ENCODE peak calls at places on chromosome 9, in seven cellular contexts. D is uterus, N is fibroblast of mammary gland, G is cardiac muscle cell, U is adipocyte, P is HFF-Myc, B is NCI-H2227 treated with DMSO at 0.1 percent for 48 hours. I is an unnamed sample.

GRCh38 chr9:95605826-95606555 is 89.2 kb upstream of the PTCH1 start:
- DNase-seq in D (no peak), N (no peak), G (no peak), U (no peak), P (peak; percentile 20), B (peak; percentile 75), I (no peak)

GRCh38 chr9:79976501-79977444 is 405.0 kb downstream of the TLE4 start:
- DNase-seq in D (no peak), N (peak; percentile 53), G (no peak), U (no peak), P (no peak), B (no peak), I (no peak)

GRCh38 chr9:89548210-89548609 is 50.3 kb upstream of the SEMA4D start:
- DNase-seq in D (no peak), N (no peak), G (no peak), U (no peak), P (no peak), B (no peak), I (no peak)

GRCh38 chr9:110049699-110050450 is 158.1 kb downstream of the C9orf152 start:
- DNase-seq in D (peak; percentile 24), N (no peak), G (peak; percentile 44), U (peak; percentile 65), P (no peak), B (no peak), I (no peak)

GRCh38 chr9:16458696-16459420 is 411.6 kb downstream of the BNC2 start:
- DNase-seq in D (no peak), N (peak; percentile 73), G (no peak), U (peak; percentile 27), P (no peak), B (no peak), I (no peak)

GRCh38 chr9:93003552-93004407 is 54.7 kb upstream of the SUSD3 start:
- DNase-seq in D (peak; percentile 59), N (peak; percentile 48), G (peak; percentile 72), U (peak; percentile 59), P (no peak), B (no peak), I (peak; percentile 58)

GRCh38 chr9:130023147-130023787 is 19.7 kb downstream of the FNBP1 start:
- DNase-seq in D (peak; percentile 27), N (no peak), G (no peak), U (no peak), P (no peak), B (no peak), I (no peak)

GRCh38 chr9:114864471-114864870 is 58.6 kb upstream of the TNFSF15 start:
- DNase-seq in D (no peak), N (peak; percentile 22), G (no peak), U (no peak), P (no peak), B (no peak), I (no peak)

GRCh38 chr9:133188843-133189180 is 20.2 kb downstream of the OBP2B start:
- DNase-seq in D (no peak), N (no peak), G (no peak), U (no peak), P (no peak), B (no peak), I (no peak)

GRCh38 chr9:121736147-121736721 is 84.8 kb downstream of the DAB2IP start:
- DNase-seq in D (peak; percentile 89), N (no peak), G (peak; percentile 76), U (peak; percentile 52), P (no peak), B (no peak), I (no peak)

GRCh38 chr9:105901514-105902109 is 207.3 kb downstream of the TMEM38B start:
- DNase-seq in D (no peak), N (peak; percentile 25), G (peak; percentile 82), U (peak; percentile 22), P (no peak), B (no peak), I (peak; percentile 63)

GRCh38 chr9:111065414-111065813 is 27.1 kb upstream of the LPAR1 start:
- DNase-seq in D (no peak), N (no peak), G (no peak), U (no peak), P (no peak), B (no peak), I (no peak)

GRCh38 chr9:131609116-131609830 is 64.0 kb downstream of the PRRT1B start:
- DNase-seq in D (peak; percentile 66), N (peak; percentile 75), G (no peak), U (peak; percentile 84), P (no peak), B (no peak), I (no peak)

GRCh38 chr9:35603506-35603985 is 1.5 kb upstream of the TESK1 start:
- DNase-seq in D (peak; percentile 86), N (peak; percentile 91), G (no peak), U (peak; percentile 93), P (no peak), B (no peak), I (no peak)

GRCh38 chr9:95465115-95465514 is 51.7 kb downstream of the PTCH1 start:
- DNase-seq in D (no peak), N (no peak), G (no peak), U (no peak), P (no peak), B (no peak), I (no peak)

GRCh38 chr9:124077915-124078572 is 66.5 kb downstream of the LHX2 start:
- DNase-seq in D (no peak), N (no peak), G (no peak), U (peak; percentile 14), P (no peak), B (no peak), I (no peak)

GRCh38 chr9:134046894-134047681 is 20.7 kb downstream of the BRD3 start:
- DNase-seq in D (no peak), N (no peak), G (no peak), U (no peak), P (no peak), B (no peak), I (no peak)

GRCh38 chr9:88544245-88544644 is 9.3 kb downstream of the NXNL2 start:
- DNase-seq in D (no peak), N (peak; percentile 37), G (no peak), U (no peak), P (no peak), B (no peak), I (no peak)

GRCh38 chr9:121323449-121324151 is 46.5 kb downstream of the STOM start:
- DNase-seq in D (no peak), N (no peak), G (no peak), U (no peak), P (no peak), B (no peak), I (no peak)

GRCh38 chr9:8346291-8346690 is 546.7 kb upstream of the DMAC1 start:
- DNase-seq in D (no peak), N (peak; percentile 45), G (no peak), U (no peak), P (no peak), B (no peak), I (no peak)

GRCh38 chr9:114392749-114393112 is 4.9 kb upstream of the AKNA start:
- DNase-seq in D (peak; percentile 59), N (no peak), G (no peak), U (no peak), P (no peak), B (no peak), I (no peak)

GRCh38 chr9:128805661-128806060 is 12.6 kb upstream of the ENDOG start:
- DNase-seq in D (no peak), N (no peak), G (no peak), U (no peak), P (no peak), B (no peak), I (no peak)

GRCh38 chr9:129416831-129417604 is 203.9 kb downstream of the C9orf50 start:
- DNase-seq in D (no peak), N (no peak), G (no peak), U (no peak), P (peak; percentile 46), B (no peak), I (no peak)

GRCh38 chr9:77978086-77978781 is 53.4 kb downstream of the GNAQ start:
- DNase-seq in D (no peak), N (no peak), G (no peak), U (no peak), P (no peak), B (no peak), I (no peak)

GRCh38 chr9:136489731-136490130 is 6.9 kb upstream of the SEC16A start:
- DNase-seq in D (no peak), N (no peak), G (no peak), U (no peak), P (no peak), B (no peak), I (no peak)

GRCh38 chr9:90846770-90847419 is 45.3 kb downstream of the SYK start:
- DNase-seq in D (no peak), N (no peak), G (no peak), U (no peak), P (no peak), B (no peak), I (no peak)

GRCh38 chr9:31185831-31186230 is 1198.6 kb upstream of the ACO1 start:
- DNase-seq in D (no peak), N (peak; percentile 72), G (no peak), U (peak; percentile 51), P (no peak), B (no peak), I (no peak)